ENCODE peak calls at places on chromosomes 4 and X, in four cellular contexts. R is natural killer cell, B is kidney tubule cell, M is NT2/D1. T is an unnamed sample.

GRCh38 chr4:152591361-152591760 is 55.5 kb upstream of the FBXW7 start:
- DNase-seq in M (no peak), B (peak), R (no peak), T (peak)

GRCh38 chrX:46635186-46635585 is 61.6 kb downstream of the CHST7 start:
- DNase-seq in B (no peak), R (no peak), M (no peak), T (no peak)

GRCh38 chr4:101264993-101265815 is 82.1 kb downstream of the PPP3CA start:
- DNase-seq in R (no peak), B (peak), M (no peak), T (no peak)

GRCh38 chr4:40316333-40316781 is 18.8 kb upstream of the CHRNA9 start:
- DNase-seq in R (no peak), B (peak), M (no peak), T (no peak)

GRCh38 chrX:130347336-130347735 is 7.6 kb downstream of the SLC25A14 start:
- DNase-seq in M (no peak), R (no peak), B (no peak), T (no peak)

GRCh38 chr4:84967292-84967651 is 782 bp upstream of the WDFY3 start:
- DNase-seq in M (no peak), R (no peak), B (peak), T (no peak)

GRCh38 chrX:153693216-153694086 is 5.7 kb downstream of the SLC6A8 start:
- DNase-seq in B (no peak), M (no peak), R (no peak), T (peak)

GRCh38 chrX:57282568-57282967 is 3.9 kb upstream of the FAAH2 start:
- DNase-seq in R (no peak), M (no peak), B (peak), T (no peak)

GRCh38 chrX:123743312-123743711 is 10.5 kb upstream of the THOC2 start:
- DNase-seq in M (no peak), B (no peak), R (no peak), T (no peak)

GRCh38 chr4:1395941-1396805 is 10.1 kb downstream of the NKX1-1 start:
- DNase-seq in B (no peak), R (no peak), M (no peak), T (no peak)

GRCh38 chr4:18568600-18568999 is 547.0 kb upstream of the LCORL start:
- DNase-seq in B (peak), R (no peak), M (peak), T (no peak)

GRCh38 chr4:107890779-107891178 is 40.6 kb upstream of the CYP2U1 start:
- DNase-seq in R (no peak), M (peak), B (no peak), T (no peak)

GRCh38 chr4:159283697-159284492 is 181.0 kb downstream of the RAPGEF2 start:
- DNase-seq in R (no peak), M (peak), B (peak), T (peak)

GRCh38 chrX:131861088-131861787 is 161.9 kb upstream of the STK26 start:
- DNase-seq in B (no peak), M (no peak), R (no peak), T (no peak)

GRCh38 chr4:116092961-116093360 is 979.5 kb upstream of the NDST4 start:
- DNase-seq in B (peak), M (no peak), R (no peak), T (no peak)

GRCh38 chrX:131405497-131405896 is 116.4 kb upstream of the IGSF1 start:
- DNase-seq in B (no peak), R (no peak), M (no peak), T (no peak)

GRCh38 chr4:151744614-151745013 is 16.2 kb downstream of the GATB start:
- DNase-seq in B (peak), M (no peak), R (no peak), T (peak)

GRCh38 chrX:5726246-5726645 is 502.4 kb downstream of the NLGN4X start:
- DNase-seq in M (no peak), R (no peak), B (no peak), T (no peak)

GRCh38 chr4:139789096-139789495 is 123.5 kb downstream of the MGST2 start:
- DNase-seq in M (no peak), B (no peak), R (no peak), T (no peak)